ENCODE peak calls at places on chromosome 9, in seven cellular contexts. One of them, this sample, is unnamed.

GRCh38 chr9:107881625-107882300 is 392.2 kb upstream of the KLF4 start:
- DNase-seq in CD8-positive, alpha-beta memory T cell: no peak
- DNase-seq in mucosa of descending colon: no peak
- DNase-seq in RWPE2: no peak
- DNase-seq in stimulated activated CD8-positive, alpha-beta memory T cell treated with anti-CD3 and anti-CD28 coated beads, Interleukin-12 subunit alpha, Interleukin-12 subunit beta, amount 100 ng/mL, for 4 hours: no peak
- DNase-seq in stimulated activated CD4-positive, alpha-beta T cell treated with anti-CD3 and anti-CD28 coated beads, Interleukin-1b, Interleukin-23, amount 100 ng/mL, for 24 hours: no peak
- DNase-seq in HT1080: no peak
- DNase-seq in this sample: no peak

GRCh38 chr9:101409079-101409477 is 10.4 kb downstream of the ZNF189 start:
- DNase-seq in mucosa of descending colon: no peak
- DNase-seq in RWPE2: no peak
- DNase-seq in CD8-positive, alpha-beta memory T cell: no peak
- DNase-seq in HT1080: no peak
- DNase-seq in stimulated activated CD8-positive, alpha-beta memory T cell treated with anti-CD3 and anti-CD28 coated beads, Interleukin-12 subunit alpha, Interleukin-12 subunit beta, amount 100 ng/mL, for 4 hours: no peak
- DNase-seq in stimulated activated CD4-positive, alpha-beta T cell treated with anti-CD3 and anti-CD28 coated beads, Interleukin-1b, Interleukin-23, amount 100 ng/mL, for 24 hours: no peak
- DNase-seq in this sample: no peak

GRCh38 chr9:136522354-136523237 is 23.3 kb downstream of the NOTCH1 start:
- DNase-seq in RWPE2: no peak
- DNase-seq in mucosa of descending colon: peak
- DNase-seq in CD8-positive, alpha-beta memory T cell: no peak
- DNase-seq in HT1080: no peak
- DNase-seq in stimulated activated CD8-positive, alpha-beta memory T cell treated with anti-CD3 and anti-CD28 coated beads, Interleukin-12 subunit alpha, Interleukin-12 subunit beta, amount 100 ng/mL, for 4 hours: no peak
- DNase-seq in stimulated activated CD4-positive, alpha-beta T cell treated with anti-CD3 and anti-CD28 coated beads, Interleukin-1b, Interleukin-23, amount 100 ng/mL, for 24 hours: no peak
- DNase-seq in this sample: no peak

GRCh38 chr9:100492952-100493351 is 20.0 kb downstream of the TMEFF1 start:
- DNase-seq in RWPE2: no peak
- DNase-seq in stimulated activated CD4-positive, alpha-beta T cell treated with anti-CD3 and anti-CD28 coated beads, Interleukin-1b, Interleukin-23, amount 100 ng/mL, for 24 hours: no peak
- DNase-seq in mucosa of descending colon: no peak
- DNase-seq in stimulated activated CD8-positive, alpha-beta memory T cell treated with anti-CD3 and anti-CD28 coated beads, Interleukin-12 subunit alpha, Interleukin-12 subunit beta, amount 100 ng/mL, for 4 hours: no peak
- DNase-seq in CD8-positive, alpha-beta memory T cell: no peak
- DNase-seq in HT1080: peak
- DNase-seq in this sample: no peak

GRCh38 chr9:134493471-134494272 is 147.9 kb upstream of the COL5A1 start:
- DNase-seq in stimulated activated CD8-positive, alpha-beta memory T cell treated with anti-CD3 and anti-CD28 coated beads, Interleukin-12 subunit alpha, Interleukin-12 subunit beta, amount 100 ng/mL, for 4 hours: no peak
- DNase-seq in stimulated activated CD4-positive, alpha-beta T cell treated with anti-CD3 and anti-CD28 coated beads, Interleukin-1b, Interleukin-23, amount 100 ng/mL, for 24 hours: no peak
- DNase-seq in RWPE2: peak
- DNase-seq in HT1080: no peak
- DNase-seq in mucosa of descending colon: no peak
- DNase-seq in CD8-positive, alpha-beta memory T cell: no peak
- DNase-seq in this sample: no peak

GRCh38 chr9:129336601-129337286 is 158.7 kb upstream of the IER5L start:
- DNase-seq in stimulated activated CD4-positive, alpha-beta T cell treated with anti-CD3 and anti-CD28 coated beads, Interleukin-1b, Interleukin-23, amount 100 ng/mL, for 24 hours: no peak
- DNase-seq in RWPE2: no peak
- DNase-seq in stimulated activated CD8-positive, alpha-beta memory T cell treated with anti-CD3 and anti-CD28 coated beads, Interleukin-12 subunit alpha, Interleukin-12 subunit beta, amount 100 ng/mL, for 4 hours: no peak
- DNase-seq in CD8-positive, alpha-beta memory T cell: no peak
- DNase-seq in mucosa of descending colon: peak
- DNase-seq in HT1080: no peak
- DNase-seq in this sample: no peak

GRCh38 chr9:8857330-8858249 is 1058.0 kb upstream of the DMAC1 start:
- DNase-seq in stimulated activated CD4-positive, alpha-beta T cell treated with anti-CD3 and anti-CD28 coated beads, Interleukin-1b, Interleukin-23, amount 100 ng/mL, for 24 hours: no peak
- DNase-seq in RWPE2: no peak
- DNase-seq in stimulated activated CD8-positive, alpha-beta memory T cell treated with anti-CD3 and anti-CD28 coated beads, Interleukin-12 subunit alpha, Interleukin-12 subunit beta, amount 100 ng/mL, for 4 hours: no peak
- DNase-seq in CD8-positive, alpha-beta memory T cell: no peak
- DNase-seq in mucosa of descending colon: peak
- DNase-seq in HT1080: peak
- DNase-seq in this sample: no peak

GRCh38 chr9:89929721-89930480 is 325.1 kb downstream of the GADD45G start:
- DNase-seq in RWPE2: no peak
- DNase-seq in mucosa of descending colon: no peak
- DNase-seq in stimulated activated CD4-positive, alpha-beta T cell treated with anti-CD3 and anti-CD28 coated beads, Interleukin-1b, Interleukin-23, amount 100 ng/mL, for 24 hours: no peak
- DNase-seq in CD8-positive, alpha-beta memory T cell: no peak
- DNase-seq in HT1080: peak
- DNase-seq in stimulated activated CD8-positive, alpha-beta memory T cell treated with anti-CD3 and anti-CD28 coated beads, Interleukin-12 subunit alpha, Interleukin-12 subunit beta, amount 100 ng/mL, for 4 hours: no peak
- DNase-seq in this sample: no peak

GRCh38 chr9:81791076-81791475 is 101.7 kb upstream of the TLE1 start:
- DNase-seq in stimulated activated CD8-positive, alpha-beta memory T cell treated with anti-CD3 and anti-CD28 coated beads, Interleukin-12 subunit alpha, Interleukin-12 subunit beta, amount 100 ng/mL, for 4 hours: no peak
- DNase-seq in HT1080: no peak
- DNase-seq in RWPE2: no peak
- DNase-seq in mucosa of descending colon: no peak
- DNase-seq in CD8-positive, alpha-beta memory T cell: no peak
- DNase-seq in stimulated activated CD4-positive, alpha-beta T cell treated with anti-CD3 and anti-CD28 coated beads, Interleukin-1b, Interleukin-23, amount 100 ng/mL, for 24 hours: no peak
- DNase-seq in this sample: no peak

GRCh38 chr9:89175739-89176360 is 2.8 kb downstream of the SHC3 start:
- DNase-seq in RWPE2: no peak
- DNase-seq in HT1080: no peak
- DNase-seq in mucosa of descending colon: no peak
- DNase-seq in stimulated activated CD4-positive, alpha-beta T cell treated with anti-CD3 and anti-CD28 coated beads, Interleukin-1b, Interleukin-23, amount 100 ng/mL, for 24 hours: no peak
- DNase-seq in stimulated activated CD8-positive, alpha-beta memory T cell treated with anti-CD3 and anti-CD28 coated beads, Interleukin-12 subunit alpha, Interleukin-12 subunit beta, amount 100 ng/mL, for 4 hours: no peak
- DNase-seq in CD8-positive, alpha-beta memory T cell: no peak
- DNase-seq in this sample: peak

GRCh38 chr9:131436386-131436785 is 42.5 kb downstream of the PRRC2B start:
- DNase-seq in mucosa of descending colon: no peak
- DNase-seq in CD8-positive, alpha-beta memory T cell: no peak
- DNase-seq in stimulated activated CD4-positive, alpha-beta T cell treated with anti-CD3 and anti-CD28 coated beads, Interleukin-1b, Interleukin-23, amount 100 ng/mL, for 24 hours: no peak
- DNase-seq in RWPE2: peak
- DNase-seq in stimulated activated CD8-positive, alpha-beta memory T cell treated with anti-CD3 and anti-CD28 coated beads, Interleukin-12 subunit alpha, Interleukin-12 subunit beta, amount 100 ng/mL, for 4 hours: no peak
- DNase-seq in HT1080: no peak
- DNase-seq in this sample: no peak

GRCh38 chr9:128275198-128276007 is at the start of gene GOLGA2:
- DNase-seq in stimulated activated CD8-positive, alpha-beta memory T cell treated with anti-CD3 and anti-CD28 coated beads, Interleukin-12 subunit alpha, Interleukin-12 subunit beta, amount 100 ng/mL, for 4 hours: no peak
- DNase-seq in RWPE2: no peak
- DNase-seq in stimulated activated CD4-positive, alpha-beta T cell treated with anti-CD3 and anti-CD28 coated beads, Interleukin-1b, Interleukin-23, amount 100 ng/mL, for 24 hours: no peak
- DNase-seq in mucosa of descending colon: no peak
- DNase-seq in HT1080: no peak
- DNase-seq in CD8-positive, alpha-beta memory T cell: no peak
- DNase-seq in this sample: peak

GRCh38 chr9:12838546-12838945 is 63.7 kb downstream of the LURAP1L start:
- DNase-seq in RWPE2: no peak
- DNase-seq in HT1080: no peak
- DNase-seq in stimulated activated CD8-positive, alpha-beta memory T cell treated with anti-CD3 and anti-CD28 coated beads, Interleukin-12 subunit alpha, Interleukin-12 subunit beta, amount 100 ng/mL, for 4 hours: no peak
- DNase-seq in stimulated activated CD4-positive, alpha-beta T cell treated with anti-CD3 and anti-CD28 coated beads, Interleukin-1b, Interleukin-23, amount 100 ng/mL, for 24 hours: no peak
- DNase-seq in mucosa of descending colon: no peak
- DNase-seq in CD8-positive, alpha-beta memory T cell: no peak
- DNase-seq in this sample: no peak

GRCh38 chr9:2096376-2096970 is 81.3 kb downstream of the SMARCA2 start:
- DNase-seq in CD8-positive, alpha-beta memory T cell: no peak
- DNase-seq in HT1080: no peak
- DNase-seq in stimulated activated CD8-positive, alpha-beta memory T cell treated with anti-CD3 and anti-CD28 coated beads, Interleukin-12 subunit alpha, Interleukin-12 subunit beta, amount 100 ng/mL, for 4 hours: no peak
- DNase-seq in stimulated activated CD4-positive, alpha-beta T cell treated with anti-CD3 and anti-CD28 coated beads, Interleukin-1b, Interleukin-23, amount 100 ng/mL, for 24 hours: no peak
- DNase-seq in RWPE2: no peak
- DNase-seq in mucosa of descending colon: no peak
- DNase-seq in this sample: no peak

GRCh38 chr9:131403493-131403773 is 9.5 kb downstream of the PRRC2B start:
- DNase-seq in RWPE2: no peak
- DNase-seq in stimulated activated CD8-positive, alpha-beta memory T cell treated with anti-CD3 and anti-CD28 coated beads, Interleukin-12 subunit alpha, Interleukin-12 subunit beta, amount 100 ng/mL, for 4 hours: no peak
- DNase-seq in mucosa of descending colon: no peak
- DNase-seq in CD8-positive, alpha-beta memory T cell: no peak
- DNase-seq in stimulated activated CD4-positive, alpha-beta T cell treated with anti-CD3 and anti-CD28 coated beads, Interleukin-1b, Interleukin-23, amount 100 ng/mL, for 24 hours: no peak
- DNase-seq in HT1080: no peak
- DNase-seq in this sample: no peak

GRCh38 chr9:4927043-4927471 is 58.0 kb upstream of the JAK2 start:
- DNase-seq in stimulated activated CD8-positive, alpha-beta memory T cell treated with anti-CD3 and anti-CD28 coated beads, Interleukin-12 subunit alpha, Interleukin-12 subunit beta, amount 100 ng/mL, for 4 hours: no peak
- DNase-seq in stimulated activated CD4-positive, alpha-beta T cell treated with anti-CD3 and anti-CD28 coated beads, Interleukin-1b, Interleukin-23, amount 100 ng/mL, for 24 hours: no peak
- DNase-seq in HT1080: no peak
- DNase-seq in mucosa of descending colon: no peak
- DNase-seq in CD8-positive, alpha-beta memory T cell: no peak
- DNase-seq in RWPE2: no peak
- DNase-seq in this sample: no peak

GRCh38 chr9:118023649-118024048 is 319.4 kb downstream of the TLR4 start:
- DNase-seq in stimulated activated CD8-positive, alpha-beta memory T cell treated with anti-CD3 and anti-CD28 coated beads, Interleukin-12 subunit alpha, Interleukin-12 subunit beta, amount 100 ng/mL, for 4 hours: no peak
- DNase-seq in mucosa of descending colon: no peak
- DNase-seq in CD8-positive, alpha-beta memory T cell: no peak
- DNase-seq in stimulated activated CD4-positive, alpha-beta T cell treated with anti-CD3 and anti-CD28 coated beads, Interleukin-1b, Interleukin-23, amount 100 ng/mL, for 24 hours: no peak
- DNase-seq in HT1080: peak
- DNase-seq in RWPE2: no peak
- DNase-seq in this sample: no peak